ENCODE peak calls at places on chromosomes 2 and 18, in four cellular contexts. N is SW 1271, E is ovary, F is Kasumi-1. M is an unnamed sample.
A peak's percentile ranks its signal among the peaks of the same experiment; 100 is the strongest.

GRCh38 chr2:218310853-218311542 is 18.7 kb upstream of the TMBIM1 start:
- DNase-seq in E (no peak), N (no peak), F (no peak), M (no peak)

GRCh38 chr2:121187922-121188411 is 97.0 kb downstream of the TFCP2L1 start:
- DNase-seq in E (no peak), N (no peak), F (no peak), M (no peak)

GRCh38 chr2:158923641-158924040 is 44.8 kb upstream of the TANC1 start:
- DNase-seq in F (no peak), N (no peak), E (no peak), M (no peak)

GRCh38 chr18:627211-627610 is 30.2 kb upstream of the TYMS start:
- DNase-seq in E (no peak), N (no peak), F (no peak), M (no peak)

GRCh38 chr2:216897561-216898203 is 37.8 kb upstream of the TNP1 start:
- DNase-seq in E (no peak), F (no peak), N (no peak), M (no peak)

GRCh38 chr18:48997985-48998831 is 47.4 kb upstream of the SMAD7 start:
- DNase-seq in N (peak; percentile 86), F (no peak), E (no peak), M (no peak)

GRCh38 chr2:206833291-206833690 is 67.9 kb downstream of the FASTKD2 start:
- DNase-seq in F (no peak), E (no peak), N (no peak), M (no peak)

GRCh38 chr18:12257996-12258718 is 4.0 kb downstream of the CIDEA start:
- DNase-seq in F (no peak), E (no peak), N (no peak), M (no peak)

GRCh38 chr2:175840261-175840660 is 161.8 kb downstream of the LNPK start:
- DNase-seq in N (no peak), E (no peak), F (no peak), M (no peak)

GRCh38 chr18:8948471-8949149 is 153.9 kb upstream of the NDUFV2 start:
- DNase-seq in N (peak; percentile 30), E (no peak), F (no peak), M (no peak)

GRCh38 chr2:4882421-4882820 is 809.8 kb upstream of the SOX11 start:
- DNase-seq in E (no peak), N (no peak), F (no peak), M (no peak)

GRCh38 chr2:226721541-226721940 is 78.1 kb downstream of the IRS1 start:
- DNase-seq in N (no peak), F (no peak), E (peak; percentile 54), M (peak; percentile 68)

GRCh38 chr2:121211689-121212151 is 73.3 kb downstream of the TFCP2L1 start:
- DNase-seq in F (no peak), E (no peak), N (no peak), M (no peak)

GRCh38 chr2:60819155-60819862 is 62.1 kb upstream of the REL start:
- DNase-seq in N (no peak), E (no peak), F (no peak), M (no peak)

GRCh38 chr2:219460424-219460926 is 25.8 kb downstream of the SPEG start:
- DNase-seq in N (no peak), E (peak; percentile 82), F (no peak), M (peak; percentile 59)

GRCh38 chr2:204325468-204325867 is 219.8 kb upstream of the PARD3B start:
- DNase-seq in E (peak; percentile 52), N (no peak), F (peak; percentile 39), M (peak; percentile 78)

GRCh38 chr2:16350211-16350610 is 315.4 kb downstream of the CYRIA start:
- DNase-seq in E (no peak), F (no peak), N (no peak), M (no peak)

GRCh38 chr2:11710632-11711381 is 35.6 kb upstream of the LPIN1 start:
- DNase-seq in E (no peak), N (no peak), F (no peak), M (no peak)

GRCh38 chr2:231228223-231228622 is 29.8 kb downstream of the ARMC9 start:
- DNase-seq in F (no peak), N (no peak), E (no peak), M (no peak)

GRCh38 chr2:39504790-39505335 is 67.8 kb upstream of the MAP4K3 start:
- DNase-seq in F (no peak), N (no peak), E (no peak), M (no peak)

GRCh38 chr2:26647981-26648380 is 6.8 kb upstream of the CIB4 start:
- DNase-seq in F (no peak), N (no peak), E (no peak), M (no peak)

GRCh38 chr2:170582747-170583463 is 132.2 kb upstream of the SP5 start:
- DNase-seq in N (no peak), E (no peak), F (no peak), M (no peak)

GRCh38 chr18:50819027-50819726 is 639 bp downstream of the MRO start:
- DNase-seq in E (peak; percentile 26), F (peak; percentile 26), N (no peak), M (peak; percentile 60)

GRCh38 chr2:96809951-96810782 is 5.9 kb upstream of the CNNM3 start:
- DNase-seq in E (no peak), N (no peak), F (no peak), M (no peak)

GRCh38 chr2:46656640-46657039 is 177.3 kb downstream of the TMEM247 start:
- DNase-seq in F (no peak), E (no peak), N (no peak), M (no peak)

GRCh38 chr2:108778857-108779256 is 7.7 kb upstream of the CCDC138 start:
- DNase-seq in N (no peak), F (no peak), E (no peak), M (no peak)

GRCh38 chr2:109513749-109514588 is 99.8 kb downstream of the SEPTIN10 start:
- DNase-seq in N (no peak), F (no peak), E (peak; percentile 57), M (peak; percentile 44)

GRCh38 chr2:37143986-37144385 is 12.8 kb downstream of the EIF2AK2 start:
- DNase-seq in F (no peak), E (no peak), N (no peak), M (no peak)

GRCh38 chr2:202072737-202073396 is at the start of gene KIAA2012:
- DNase-seq in N (no peak), E (no peak), F (no peak), M (no peak)

GRCh38 chr2:202376460-202377307 is 557 bp downstream of the BMPR2 start:
- DNase-seq in E (peak; percentile 74), N (no peak), F (peak; percentile 69), M (peak; percentile 68)

GRCh38 chr2:162241571-162241970 is 1.7 kb downstream of the FAP start:
- DNase-seq in F (no peak), N (no peak), E (no peak), M (no peak)

GRCh38 chr2:165587335-165587938 is 117.9 kb downstream of the CSRNP3 start:
- DNase-seq in N (no peak), F (no peak), E (no peak), M (no peak)

GRCh38 chr2:228681426-228681825 is 499.9 kb upstream of the SPHKAP start:
- DNase-seq in F (peak; percentile 21), E (no peak), N (no peak), M (peak; percentile 56)

GRCh38 chr2:200483729-200484198 is 26.1 kb downstream of the KCTD18 start:
- DNase-seq in N (no peak), F (peak; percentile 84), E (no peak), M (peak; percentile 50)

GRCh38 chr2:20509766-20510490 is 63.1 kb downstream of the RHOB start:
- DNase-seq in F (no peak), N (no peak), E (no peak), M (peak; percentile 47)

GRCh38 chr2:240622631-240623235 is 2.5 kb upstream of the GPR35 start:
- DNase-seq in F (peak; percentile 38), N (no peak), E (no peak), M (peak; percentile 23)

GRCh38 chr2:164069542-164069941 is 333.7 kb upstream of the FIGN start:
- DNase-seq in F (no peak), E (no peak), N (no peak), M (no peak)

GRCh38 chr2:224099846-224100643 is 61.0 kb upstream of the SERPINE2 start:
- DNase-seq in N (no peak), F (no peak), E (no peak), M (no peak)

M was measured in testis.